ENCODE peak calls at places on chromosomes 3 and 15, in nine cellular contexts. H, P, K, Z, M, R, D, W and N are unnamed samples.

GRCh38 chr3:42884324-42884723 is 8.6 kb upstream of the CYP8B1 start:
- DNase-seq in M (no peak), K (no peak), W (no peak), D (no peak), P (no peak), R (no peak), H (no peak), Z (no peak), N (no peak)

GRCh38 chr3:165011557-165011956 is 66.7 kb downstream of the SI start:
- DNase-seq in K (no peak), R (no peak), W (no peak), Z (no peak), H (no peak), D (no peak), M (no peak), P (no peak), N (no peak)

GRCh38 chr3:113097821-113098516 is 107.2 kb downstream of the GTPBP8 start:
- DNase-seq in M (no peak), W (no peak), H (no peak), D (no peak), R (no peak), P (no peak), K (peak), Z (peak), N (no peak)

GRCh38 chr3:171873561-171873960 is 30.4 kb downstream of the TMEM212 start:
- DNase-seq in D (no peak), Z (peak), P (no peak), M (no peak), W (no peak), R (no peak), H (no peak), K (peak), N (no peak)

GRCh38 chr3:72230774-72231379 is 445.9 kb upstream of the PROK2 start:
- DNase-seq in Z (no peak), P (no peak), D (no peak), R (no peak), W (no peak), M (no peak), H (no peak), K (no peak), N (no peak)

GRCh38 chr15:92271179-92271578 is 122.5 kb upstream of the ST8SIA2 start:
- DNase-seq in M (no peak), H (no peak), K (no peak), W (no peak), P (no peak), R (no peak), D (no peak), Z (no peak), N (no peak)

GRCh38 chr15:93035953-93036810 is 52.8 kb downstream of the RGMA start:
- DNase-seq in D (peak), M (no peak), Z (peak), K (no peak), H (peak), P (peak), R (no peak), W (peak), N (no peak)

GRCh38 chr3:69219101-69219708 is 96.8 kb upstream of the LMOD3 start:
- DNase-seq in R (no peak), K (peak), M (no peak), D (no peak), H (no peak), P (no peak), Z (peak), W (no peak), N (no peak)

GRCh38 chr3:187880438-187880837 is 135.2 kb upstream of the BCL6 start:
- DNase-seq in M (no peak), K (peak), P (no peak), Z (peak), H (no peak), W (no peak), D (no peak), R (no peak), N (no peak)

GRCh38 chr15:22257047-22257667 is 176.8 kb downstream of the OR4M2 start:
- DNase-seq in D (no peak), K (no peak), P (no peak), R (no peak), Z (no peak), W (no peak), M (no peak), H (no peak), N (no peak)

GRCh38 chr3:96865605-96866004 is 51.2 kb downstream of the EPHA6 start:
- DNase-seq in D (no peak), R (no peak), P (no peak), H (no peak), Z (no peak), M (no peak), W (no peak), K (no peak), N (no peak)

GRCh38 chr15:68073576-68074288 is 19.6 kb downstream of the PIAS1 start:
- DNase-seq in P (no peak), W (no peak), R (no peak), D (no peak), K (no peak), M (no peak), Z (no peak), H (no peak), N (no peak)

GRCh38 chr3:114660124-114660523 is 366.3 kb downstream of the TIGIT start:
- DNase-seq in H (no peak), D (no peak), Z (peak), P (no peak), W (no peak), K (peak), M (no peak), R (no peak), N (no peak)

GRCh38 chr3:114351822-114352145 is 58.0 kb downstream of the TIGIT start:
- DNase-seq in K (no peak), R (no peak), D (no peak), H (no peak), M (no peak), Z (no peak), W (no peak), P (no peak), N (no peak)

GRCh38 chr15:70545526-70545925 is 217.8 kb downstream of the UACA start:
- DNase-seq in Z (no peak), K (no peak), P (no peak), R (no peak), H (no peak), W (no peak), M (no peak), D (no peak), N (no peak)

GRCh38 chr15:71715914-71716313 is 94.4 kb upstream of the NR2E3 start:
- DNase-seq in K (no peak), D (no peak), M (no peak), Z (no peak), R (no peak), H (no peak), W (no peak), P (no peak), N (no peak)

GRCh38 chr15:84001037-84001436 is 234.5 kb upstream of the GOLGA6L4 start:
- DNase-seq in P (no peak), H (no peak), W (no peak), K (no peak), M (no peak), R (no peak), D (no peak), Z (no peak), N (no peak)